ENCODE peak calls at places on chromosomes 5 and 9, in five cellular contexts. One of them, this sample, is unnamed. For H3K4me1, the result is how much of the 10 kb centered on the place peaks cover.

GRCh38 chr9:34190996-34191892 is 12.4 kb downstream of the UBAP1 start:
- DNase-seq in ovary: no peak
- DNase-seq in cardiac muscle cell: no peak
- DNase-seq in CD8-positive, alpha-beta T cell: no peak
- DNase-seq in heart right ventricle: no peak
- DNase-seq in this sample: no peak

GRCh38 chr5:111151998-111152397 is 59.9 kb downstream of the WDR36 start:
- DNase-seq in heart right ventricle: no peak
- DNase-seq in ovary: no peak
- DNase-seq in cardiac muscle cell: no peak
- DNase-seq in CD8-positive, alpha-beta T cell: no peak
- DNase-seq in this sample: no peak

GRCh38 chr9:126799051-126799450 is 5.8 kb upstream of the ZBTB43 start:
- DNase-seq in cardiac muscle cell: no peak
- DNase-seq in ovary: no peak
- DNase-seq in CD8-positive, alpha-beta T cell: no peak
- DNase-seq in heart right ventricle: no peak
- DNase-seq in this sample: no peak

GRCh38 chr5:147628054-147628895 is 118.4 kb upstream of the DPYSL3 start:
- DNase-seq in CD8-positive, alpha-beta T cell: peak
- DNase-seq in ovary: peak
- DNase-seq in heart right ventricle: no peak
- DNase-seq in cardiac muscle cell: peak
- DNase-seq in this sample: peak

GRCh38 chr5:37738057-37738691 is 101.7 kb downstream of the GDNF start:
- DNase-seq in CD8-positive, alpha-beta T cell: no peak
- DNase-seq in cardiac muscle cell: no peak
- DNase-seq in heart right ventricle: no peak
- DNase-seq in ovary: no peak
- DNase-seq in this sample: no peak

GRCh38 chr5:56432326-56432725 is 199.2 kb upstream of the ANKRD55 start:
- DNase-seq in heart right ventricle: no peak
- DNase-seq in CD8-positive, alpha-beta T cell: no peak
- DNase-seq in cardiac muscle cell: no peak
- DNase-seq in ovary: no peak
- DNase-seq in this sample: no peak

GRCh38 chr9:14080940-14081621 is 232.9 kb downstream of the NFIB start:
- DNase-seq in heart right ventricle: no peak
- DNase-seq in ovary: no peak
- DNase-seq in CD8-positive, alpha-beta T cell: no peak
- DNase-seq in cardiac muscle cell: no peak
- DNase-seq in this sample: no peak

GRCh38 chr9:10479172-10479571 is 133.6 kb downstream of the PTPRD start:
- DNase-seq in cardiac muscle cell: peak
- DNase-seq in ovary: no peak
- DNase-seq in CD8-positive, alpha-beta T cell: no peak
- DNase-seq in heart right ventricle: no peak
- DNase-seq in this sample: no peak

GRCh38 chr5:149442563-149443182 is 63.6 kb upstream of the IL17B start:
- DNase-seq in heart right ventricle: peak
- DNase-seq in CD8-positive, alpha-beta T cell: peak
- DNase-seq in ovary: peak
- DNase-seq in cardiac muscle cell: peak
- DNase-seq in this sample: peak

GRCh38 chr9:70639853-70640814 is 225.7 kb upstream of the KLF9 start:
- DNase-seq in heart right ventricle: no peak
- DNase-seq in cardiac muscle cell: peak
- DNase-seq in ovary: no peak
- DNase-seq in CD8-positive, alpha-beta T cell: no peak
- DNase-seq in this sample: no peak

GRCh38 chr9:87855061-87855460 is 27.6 kb upstream of the SPATA31E1 start:
- DNase-seq in ovary: no peak
- DNase-seq in CD8-positive, alpha-beta T cell: no peak
- DNase-seq in cardiac muscle cell: no peak
- DNase-seq in heart right ventricle: no peak
- DNase-seq in this sample: no peak

GRCh38 chr9:71487046-71487445 is 281.3 kb downstream of the CEMIP2 start:
- DNase-seq in heart right ventricle: no peak
- DNase-seq in ovary: no peak
- DNase-seq in cardiac muscle cell: no peak
- DNase-seq in CD8-positive, alpha-beta T cell: no peak
- DNase-seq in this sample: no peak

GRCh38 chr9:113631093-113631765 is 167.7 kb downstream of the RGS3 start:
- DNase-seq in ovary: no peak
- DNase-seq in heart right ventricle: no peak
- DNase-seq in CD8-positive, alpha-beta T cell: no peak
- DNase-seq in cardiac muscle cell: no peak
- DNase-seq in this sample: peak

GRCh38 chr5:104088876-104089778 is 526.5 kb upstream of the NUDT12 start:
- DNase-seq in ovary: no peak
- DNase-seq in cardiac muscle cell: no peak
- DNase-seq in heart right ventricle: no peak
- DNase-seq in CD8-positive, alpha-beta T cell: no peak
- DNase-seq in this sample: no peak

GRCh38 chr5:149392718-149393117 is 13.6 kb upstream of the IL17B start:
- DNase-seq in ovary: no peak
- DNase-seq in heart right ventricle: no peak
- DNase-seq in cardiac muscle cell: no peak
- DNase-seq in CD8-positive, alpha-beta T cell: no peak
- DNase-seq in this sample: no peak

GRCh38 chr5:89200899-89201298 is 317.9 kb upstream of the MEF2C start:
- DNase-seq in ovary: no peak
- DNase-seq in CD8-positive, alpha-beta T cell: no peak
- DNase-seq in cardiac muscle cell: no peak
- DNase-seq in heart right ventricle: no peak
- DNase-seq in this sample: no peak

GRCh38 chr9:93907551-93908199 is 47.5 kb downstream of the BARX1 start:
- DNase-seq in ovary: no peak
- DNase-seq in CD8-positive, alpha-beta T cell: no peak
- DNase-seq in cardiac muscle cell: no peak
- DNase-seq in heart right ventricle: no peak
- DNase-seq in this sample: peak

GRCh38 chr9:36470891-36471290 is 70.8 kb upstream of the RNF38 start:
- DNase-seq in heart right ventricle: peak
- DNase-seq in ovary: peak
- DNase-seq in cardiac muscle cell: no peak
- DNase-seq in CD8-positive, alpha-beta T cell: peak
- DNase-seq in this sample: peak

GRCh38 chr9:18473551-18474279 is at the start of gene ADAMTSL1:
- DNase-seq in ovary: peak
- DNase-seq in CD8-positive, alpha-beta T cell: no peak
- DNase-seq in cardiac muscle cell: peak
- DNase-seq in heart right ventricle: peak
- DNase-seq in this sample: no peak

GRCh38 chr5:157816682-157817268 is 42.2 kb downstream of the CLINT1 start:
- DNase-seq in CD8-positive, alpha-beta T cell: no peak
- DNase-seq in ovary: no peak
- DNase-seq in heart right ventricle: no peak
- DNase-seq in cardiac muscle cell: peak
- DNase-seq in this sample: no peak

GRCh38 chr5:159343295-159344094 is 13.2 kb upstream of the IL12B start:
- DNase-seq in ovary: no peak
- DNase-seq in heart right ventricle: no peak
- DNase-seq in CD8-positive, alpha-beta T cell: no peak
- DNase-seq in cardiac muscle cell: no peak
- DNase-seq in this sample: no peak

GRCh38 chr5:101948615-101949014 is 347.5 kb downstream of the SLCO4C1 start:
- DNase-seq in heart right ventricle: no peak
- DNase-seq in ovary: no peak
- DNase-seq in cardiac muscle cell: no peak
- DNase-seq in CD8-positive, alpha-beta T cell: no peak
- DNase-seq in this sample: no peak

GRCh38 chr5:3593771-3594513 is 1.7 kb upstream of the IRX1 start:
- DNase-seq in heart right ventricle: no peak
- DNase-seq in ovary: no peak
- DNase-seq in CD8-positive, alpha-beta T cell: no peak
- DNase-seq in cardiac muscle cell: no peak
- DNase-seq in this sample: no peak

GRCh38 chr9:122900791-122901190 is 4.4 kb downstream of the RC3H2 start:
- DNase-seq in ovary: no peak
- DNase-seq in cardiac muscle cell: no peak
- DNase-seq in heart right ventricle: no peak
- DNase-seq in CD8-positive, alpha-beta T cell: no peak
- DNase-seq in this sample: no peak

DNA sequence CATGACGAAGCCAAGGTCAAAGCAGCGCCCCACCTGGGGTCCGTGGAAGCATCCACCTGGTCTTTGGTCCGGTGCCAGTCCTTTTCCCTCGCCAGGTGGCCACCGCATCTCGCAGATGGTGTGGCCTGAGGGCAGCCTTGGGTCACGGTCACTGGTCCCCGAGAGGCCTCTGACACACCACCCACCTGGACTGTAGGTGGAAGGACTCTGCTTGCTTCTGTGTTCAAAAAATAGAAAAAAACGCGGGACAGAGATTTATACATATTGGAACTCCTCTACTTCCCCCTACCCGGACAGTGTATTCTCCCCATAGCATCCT is 466 bp upstream of the TTC39B start:
- DNase-seq in cardiac muscle cell: no peak
- DNase-seq in heart right ventricle: no peak
- DNase-seq in CD8-positive, alpha-beta T cell: no peak
- DNase-seq in ovary: no peak
- DNase-seq in this sample: no peak
- TF ChIP-seq CTCF in cardiac muscle cell: no peak
- TF ChIP-seq CTCF in heart right ventricle: no peak
- TF ChIP-seq CTCF in CD8-positive, alpha-beta T cell: no peak
- TF ChIP-seq CTCF in ovary: no peak
- TF ChIP-seq CTCF in this sample: no peak

GRCh38 chr5:135429326-135429725 is 17.8 kb downstream of the DCANP1 start:
- DNase-seq in heart right ventricle: peak
- DNase-seq in CD8-positive, alpha-beta T cell: no peak
- DNase-seq in cardiac muscle cell: peak
- DNase-seq in ovary: no peak
- DNase-seq in this sample: no peak

GRCh38 chr5:135428586-135428985 is 18.6 kb downstream of the DCANP1 start:
- DNase-seq in cardiac muscle cell: no peak
- DNase-seq in CD8-positive, alpha-beta T cell: no peak
- DNase-seq in ovary: no peak
- DNase-seq in heart right ventricle: no peak
- DNase-seq in this sample: no peak

GRCh38 chr5:135432113-135432512 is 15.0 kb downstream of the DCANP1 start:
- DNase-seq in CD8-positive, alpha-beta T cell: no peak
- DNase-seq in cardiac muscle cell: no peak
- DNase-seq in ovary: no peak
- DNase-seq in heart right ventricle: no peak
- DNase-seq in this sample: no peak

GRCh38 chr5:135426102-135427082 is 20.8 kb downstream of the DCANP1 start:
- DNase-seq in heart right ventricle: no peak
- DNase-seq in cardiac muscle cell: peak
- DNase-seq in ovary: no peak
- DNase-seq in CD8-positive, alpha-beta T cell: no peak
- DNase-seq in this sample: no peak

GRCh38 chr5:135429886-135430437 is 17.2 kb downstream of the DCANP1 start:
- DNase-seq in cardiac muscle cell: no peak
- DNase-seq in heart right ventricle: no peak
- DNase-seq in ovary: no peak
- DNase-seq in CD8-positive, alpha-beta T cell: no peak
- DNase-seq in this sample: no peak
- H3K4me1 ChIP-seq in cardiac muscle cell: under half
- H3K4me1 ChIP-seq in heart right ventricle: under half
- H3K4me1 ChIP-seq in ovary: under half
- H3K4me1 ChIP-seq in CD8-positive, alpha-beta T cell: under half
- H3K4me1 ChIP-seq in this sample: under half

GRCh38 chr5:72410896-72411295 is 90.7 kb downstream of the PTCD2 start:
- DNase-seq in cardiac muscle cell: no peak
- DNase-seq in heart right ventricle: no peak
- DNase-seq in CD8-positive, alpha-beta T cell: no peak
- DNase-seq in ovary: no peak
- DNase-seq in this sample: no peak
- H3K27ac ChIP-seq in cardiac muscle cell: no peak
- H3K27ac ChIP-seq in heart right ventricle: no peak
- H3K27ac ChIP-seq in CD8-positive, alpha-beta T cell: no peak
- H3K27ac ChIP-seq in ovary: no peak
- H3K27ac ChIP-seq in this sample: no peak

GRCh38 chr9:111938427-111938800 is 41.8 kb downstream of the UGCG start:
- DNase-seq in cardiac muscle cell: no peak
- DNase-seq in CD8-positive, alpha-beta T cell: no peak
- DNase-seq in ovary: no peak
- DNase-seq in heart right ventricle: no peak
- DNase-seq in this sample: no peak

GRCh38 chr9:111936391-111936790 is 39.8 kb downstream of the UGCG start:
- DNase-seq in cardiac muscle cell: no peak
- DNase-seq in CD8-positive, alpha-beta T cell: no peak
- DNase-seq in ovary: no peak
- DNase-seq in heart right ventricle: no peak
- DNase-seq in this sample: no peak

GRCh38 chr9:111937781-111938426 is 41.3 kb downstream of the UGCG start:
- DNase-seq in CD8-positive, alpha-beta T cell: peak
- DNase-seq in heart right ventricle: peak
- DNase-seq in ovary: peak
- DNase-seq in cardiac muscle cell: no peak
- DNase-seq in this sample: peak

GRCh38 chr9:111939322-111939721 is 42.7 kb downstream of the UGCG start:
- DNase-seq in CD8-positive, alpha-beta T cell: no peak
- DNase-seq in ovary: no peak
- DNase-seq in heart right ventricle: no peak
- DNase-seq in cardiac muscle cell: no peak
- DNase-seq in this sample: no peak

GRCh38 chr9:111937301-111937700 is 40.7 kb downstream of the UGCG start:
- DNase-seq in cardiac muscle cell: no peak
- DNase-seq in heart right ventricle: no peak
- DNase-seq in CD8-positive, alpha-beta T cell: no peak
- DNase-seq in ovary: no peak
- DNase-seq in this sample: no peak
- TF ChIP-seq CTCF in cardiac muscle cell: no peak
- TF ChIP-seq CTCF in heart right ventricle: no peak
- TF ChIP-seq CTCF in CD8-positive, alpha-beta T cell: no peak
- TF ChIP-seq CTCF in ovary: no peak
- TF ChIP-seq CTCF in this sample: no peak

DNA sequence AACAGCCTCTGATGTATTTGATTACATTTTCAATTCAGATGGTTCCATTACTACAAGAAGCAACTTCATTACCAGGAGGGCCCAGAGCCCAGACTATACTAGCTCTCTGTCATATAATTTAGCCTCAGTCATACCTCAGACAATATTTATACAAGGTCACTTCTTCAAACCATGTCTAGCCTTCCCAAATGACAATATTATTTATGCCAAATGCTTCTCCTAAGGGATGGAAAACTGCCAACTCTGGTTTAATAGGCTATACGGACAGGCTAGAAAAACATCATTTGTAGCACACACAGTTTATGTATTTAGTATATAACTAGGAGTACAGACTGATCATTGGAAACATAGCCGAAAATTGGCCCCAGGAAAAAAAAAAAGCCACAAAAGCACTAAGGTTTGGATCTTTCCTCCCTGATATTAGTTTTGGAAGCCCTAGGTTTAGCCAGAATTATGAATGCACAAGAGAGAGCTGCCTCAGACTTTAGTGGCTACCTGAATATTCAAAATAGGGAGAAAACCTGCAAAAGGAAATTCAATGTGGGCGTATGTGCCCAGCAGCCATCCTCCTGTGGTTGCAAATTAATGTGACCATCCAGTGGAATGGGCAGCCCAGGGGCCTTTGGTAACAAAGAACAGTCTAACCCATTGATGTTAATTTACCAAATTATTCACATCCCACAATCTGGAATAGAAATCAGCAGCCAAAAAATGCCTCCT is 298.2 kb downstream of the CWC27 start:
- DNase-seq in heart right ventricle: no peak
- DNase-seq in ovary: no peak
- DNase-seq in CD8-positive, alpha-beta T cell: no peak
- DNase-seq in cardiac muscle cell: no peak
- DNase-seq in this sample: no peak
- H3K4me1 ChIP-seq in heart right ventricle: under half
- H3K4me1 ChIP-seq in ovary: under half
- H3K4me1 ChIP-seq in CD8-positive, alpha-beta T cell: under half
- H3K4me1 ChIP-seq in cardiac muscle cell: under half
- H3K4me1 ChIP-seq in this sample: under half

GRCh38 chr9:95383198-95383673 is 65.7 kb upstream of the FANCC start:
- DNase-seq in cardiac muscle cell: no peak
- DNase-seq in ovary: no peak
- DNase-seq in CD8-positive, alpha-beta T cell: no peak
- DNase-seq in heart right ventricle: no peak
- DNase-seq in this sample: no peak
- H3K27ac ChIP-seq in cardiac muscle cell: no peak
- H3K27ac ChIP-seq in ovary: no peak
- H3K27ac ChIP-seq in CD8-positive, alpha-beta T cell: no peak
- H3K27ac ChIP-seq in heart right ventricle: no peak
- H3K27ac ChIP-seq in this sample: no peak